ENCODE peak calls at places on chromosomes 13 and 19, in four cellular contexts. E is GM12892; Z is activated CD4-positive, alpha-beta T cell treated with anti-CD3 and anti-CD28 coated beads, Interleukin-2, amount 50 U/mL, for 24 hours; G is foreskin melanocyte. X is an unnamed sample.

GRCh38 chr19:5624154-5624663 is 1.3 kb downstream of the SAFB start:
- DNase-seq in Z (no peak), G (peak), E (no peak), X (peak)

GRCh38 chr19:18044825-18045304 is 36.9 kb downstream of the ARRDC2 start:
- DNase-seq in G (no peak), Z (peak), E (peak), X (no peak)

GRCh38 chr13:100600915-100601314 is 12.3 kb upstream of the GGACT start:
- DNase-seq in E (no peak), G (no peak), Z (no peak), X (no peak)

GRCh38 chr13:66036024-66036614 is 1194.0 kb downstream of the PCDH9 start:
- DNase-seq in G (no peak), E (no peak), Z (no peak), X (no peak)

GRCh38 chr13:110676511-110677204 is 29.3 kb downstream of the CARS2 start:
- DNase-seq in G (no peak), Z (no peak), E (peak), X (no peak)

GRCh38 chr13:108095036-108095435 is 120.3 kb downstream of the LIG4 start:
- DNase-seq in E (no peak), Z (no peak), G (no peak), X (no peak)

GRCh38 chr13:75151081-75151643 is 330.8 kb downstream of the TBC1D4 start:
- DNase-seq in E (no peak), G (no peak), Z (no peak), X (no peak)

GRCh38 chr13:75825599-75825998 is 189.5 kb downstream of the LMO7 start:
- DNase-seq in Z (no peak), E (no peak), G (no peak), X (no peak)

GRCh38 chr13:36880961-36881360 is 39.1 kb downstream of the SMAD9 start:
- DNase-seq in Z (no peak), E (no peak), G (no peak), X (no peak)

GRCh38 chr19:29086182-29086581 is 126.8 kb downstream of the UQCRFS1 start:
- DNase-seq in E (no peak), Z (no peak), G (no peak), X (no peak)

GRCh38 chr13:50644081-50644871 is 199.2 kb downstream of the DLEU7 start:
- DNase-seq in G (no peak), E (no peak), Z (no peak), X (no peak)

GRCh38 chr13:53042897-53043296 is 14.3 kb downstream of the OLFM4 start:
- DNase-seq in G (no peak), E (no peak), Z (no peak), X (no peak)

GRCh38 chr13:30968734-30969335 is 36.4 kb downstream of the TEX26 start:
- DNase-seq in Z (no peak), G (no peak), E (no peak), X (no peak)

GRCh38 chr13:33205804-33206221 is 79.7 kb downstream of the STARD13 start:
- DNase-seq in E (no peak), Z (no peak), G (peak), X (peak)

GRCh38 chr13:94825507-94825906 is 113.2 kb upstream of the SOX21 start:
- DNase-seq in Z (no peak), G (peak), E (no peak), X (peak)